ENCODE peak calls at places on chromosomes 7 and 10, in six cellular contexts. K is GM10248; S is HL-60; A is kidney epithelial cell; D is HFF-Myc; H is CD8-positive, alpha-beta T cell. Y is an unnamed sample.

GRCh38 chr10:88281592-88282268 is 301.4 kb downstream of the RNLS start:
- DNase-seq in K (peak), S (no peak), A (peak), D (no peak), H (no peak), Y (no peak)

GRCh38 chr7:22550514-22551010 is 50.6 kb upstream of the STEAP1B start:
- DNase-seq in K (no peak), S (no peak), A (no peak), D (no peak), H (no peak), Y (no peak)

GRCh38 chr10:99917963-99918825 is 91.6 kb downstream of the DNMBP start:
- DNase-seq in K (no peak), S (no peak), A (no peak), D (peak), H (no peak), Y (no peak)

GRCh38 chr7:3914385-3914784 is 613.3 kb downstream of the SDK1 start:
- DNase-seq in K (no peak), S (no peak), A (no peak), D (no peak), H (no peak), Y (no peak)

GRCh38 chr7:5429857-5430611 is 6.4 kb upstream of the TNRC18 start:
- DNase-seq in K (no peak), S (peak), A (no peak), D (no peak), H (no peak), Y (no peak)

GRCh38 chr10:31961675-31962074 is 33.0 kb upstream of the ARHGAP12 start:
- DNase-seq in K (peak), S (peak), A (no peak), D (peak), H (no peak), Y (peak)

GRCh38 chr7:32476816-32477648 is 13.1 kb downstream of the LSM5 start:
- DNase-seq in K (no peak), S (no peak), A (no peak), D (no peak), H (no peak), Y (no peak)

GRCh38 chr7:1536768-1537630 is 6.5 kb downstream of the MAFK start:
- DNase-seq in K (no peak), S (no peak), A (peak), D (peak), H (no peak), Y (no peak)

GRCh38 chr10:69272620-69273019 is 5.7 kb upstream of the HK1 start:
- DNase-seq in K (no peak), S (no peak), A (no peak), D (no peak), H (no peak), Y (no peak)

GRCh38 chr7:151244156-151244870 is 4.2 kb downstream of the SMARCD3 start:
- DNase-seq in K (peak), S (peak), A (no peak), D (no peak), H (peak), Y (peak)

GRCh38 chr10:5089869-5090268 is 4.3 kb upstream of the AKR1C3 start:
- DNase-seq in K (no peak), S (peak), A (no peak), D (no peak), H (no peak), Y (no peak)

GRCh38 chr7:111089822-111090426 is 1.0 kb upstream of the LRRN3 start:
- DNase-seq in K (peak), S (no peak), A (no peak), D (no peak), H (no peak), Y (no peak)

GRCh38 chr7:47329320-47329926 is 252.5 kb downstream of the TNS3 start:
- DNase-seq in K (no peak), S (no peak), A (no peak), D (no peak), H (no peak), Y (no peak)

GRCh38 chr7:85457911-85458310 is 271.1 kb upstream of the SEMA3D start:
- DNase-seq in K (no peak), S (no peak), A (no peak), D (no peak), H (no peak), Y (no peak)

GRCh38 chr7:85454904-85455303 is 268.0 kb upstream of the SEMA3D start:
- DNase-seq in K (no peak), S (no peak), A (no peak), D (no peak), H (no peak), Y (no peak)

GRCh38 chr7:85452674-85453073 is 265.8 kb upstream of the SEMA3D start:
- DNase-seq in K (no peak), S (no peak), A (no peak), D (no peak), H (no peak), Y (no peak)

GRCh38 chr7:85456254-85456653 is 269.4 kb upstream of the SEMA3D start:
- DNase-seq in K (no peak), S (no peak), A (no peak), D (no peak), H (no peak), Y (no peak)
- TF ChIP-seq CTCF in K (no peak), S (no peak), A (no peak), D (no peak), H (no peak), Y (no peak)

GRCh38 chr10:50794490-50794889 is 54.8 kb downstream of the ASAH2B start:
- DNase-seq in K (no peak), S (no peak), A (no peak), D (no peak), H (no peak), Y (no peak)

GRCh38 chr10:50788951-50789904 is 49.5 kb downstream of the ASAH2B start:
- DNase-seq in K (peak), S (no peak), A (peak), D (no peak), H (no peak), Y (peak)
- TF ChIP-seq CTCF in K (peak), S (no peak), A (peak), D (peak), H (no peak), Y (no peak)

GRCh38 chr7:44854644-44855364 is 6.9 kb upstream of the H2AZ2 start:
- DNase-seq in K (no peak), S (peak), A (no peak), D (no peak), H (no peak), Y (no peak)
- TF ChIP-seq CTCF in K (no peak), S (no peak), A (no peak), D (no peak), H (no peak), Y (no peak)

DNA sequence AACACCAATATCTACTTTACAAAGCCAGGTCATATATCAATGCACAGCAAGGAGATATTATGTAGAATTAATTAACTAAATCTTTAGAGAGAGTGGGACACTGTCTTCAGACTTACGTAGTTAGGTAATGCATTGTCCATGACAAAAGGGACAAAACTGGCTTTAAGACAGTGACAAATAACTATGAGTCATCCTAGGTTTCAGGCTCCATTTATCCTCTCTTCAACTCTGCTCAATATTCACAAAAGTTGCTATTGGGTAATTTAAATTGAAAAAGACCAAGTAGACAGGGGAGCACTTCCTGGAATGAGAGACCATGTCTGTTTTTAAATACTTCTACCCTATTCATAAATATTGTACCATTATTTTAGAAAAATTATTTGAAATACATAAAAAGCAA is 464.5 kb downstream of the ARL4A start:
- DNase-seq in K (no peak), S (no peak), A (no peak), D (no peak), H (no peak), Y (no peak)
- TF ChIP-seq CTCF in K (no peak), S (no peak), A (no peak), D (no peak), H (no peak), Y (no peak)

Y was measured in GM13976.